ENCODE peak calls at places on chromosome 2, in ten cellular contexts. One of them, this sample, is unnamed.

GRCh38 chr2:165528691-165529090 is 59.2 kb downstream of the CSRNP3 start:
- DNase-seq in GM13977: no peak
- DNase-seq in HFFc6: no peak
- DNase-seq in suprapubic skin: no peak
- DNase-seq in A549: no peak
- DNase-seq in MM.1S: no peak
- DNase-seq in stomach: no peak
- DNase-seq in right lobe of liver: no peak
- DNase-seq in tibial nerve: no peak
- DNase-seq in foreskin fibroblast: no peak
- DNase-seq in this sample: no peak

GRCh38 chr2:112268547-112268946 is 6.8 kb upstream of the ZC3H6 start:
- DNase-seq in A549: no peak
- DNase-seq in MM.1S: no peak
- DNase-seq in HFFc6: no peak
- DNase-seq in stomach: no peak
- DNase-seq in suprapubic skin: no peak
- DNase-seq in tibial nerve: no peak
- DNase-seq in GM13977: no peak
- DNase-seq in foreskin fibroblast: no peak
- DNase-seq in right lobe of liver: no peak
- DNase-seq in this sample: no peak

GRCh38 chr2:240358821-240359342 is 76.6 kb upstream of the GPC1 start:
- DNase-seq in foreskin fibroblast: no peak
- DNase-seq in right lobe of liver: peak
- DNase-seq in stomach: no peak
- DNase-seq in suprapubic skin: peak
- DNase-seq in GM13977: no peak
- DNase-seq in MM.1S: no peak
- DNase-seq in HFFc6: no peak
- DNase-seq in tibial nerve: no peak
- DNase-seq in A549: no peak
- DNase-seq in this sample: no peak

GRCh38 chr2:74843371-74844298 is 9.7 kb downstream of the HK2 start:
- DNase-seq in foreskin fibroblast: peak
- DNase-seq in HFFc6: peak
- DNase-seq in suprapubic skin: no peak
- DNase-seq in GM13977: peak
- DNase-seq in stomach: no peak
- DNase-seq in A549: no peak
- DNase-seq in MM.1S: peak
- DNase-seq in right lobe of liver: no peak
- DNase-seq in tibial nerve: no peak
- DNase-seq in this sample: peak

GRCh38 chr2:214987261-214987660 is 151.2 kb downstream of the ABCA12 start:
- DNase-seq in suprapubic skin: no peak
- DNase-seq in HFFc6: no peak
- DNase-seq in stomach: no peak
- DNase-seq in MM.1S: no peak
- DNase-seq in GM13977: no peak
- DNase-seq in foreskin fibroblast: no peak
- DNase-seq in right lobe of liver: no peak
- DNase-seq in tibial nerve: no peak
- DNase-seq in A549: no peak
- DNase-seq in this sample: no peak

GRCh38 chr2:72276356-72276755 is 128.7 kb upstream of the CYP26B1 start:
- DNase-seq in suprapubic skin: no peak
- DNase-seq in MM.1S: no peak
- DNase-seq in A549: no peak
- DNase-seq in tibial nerve: no peak
- DNase-seq in HFFc6: no peak
- DNase-seq in foreskin fibroblast: no peak
- DNase-seq in right lobe of liver: no peak
- DNase-seq in stomach: no peak
- DNase-seq in GM13977: no peak
- DNase-seq in this sample: no peak

GRCh38 chr2:2296400-2296799 is 34.7 kb downstream of the MYT1L start:
- DNase-seq in HFFc6: no peak
- DNase-seq in right lobe of liver: no peak
- DNase-seq in stomach: no peak
- DNase-seq in suprapubic skin: no peak
- DNase-seq in foreskin fibroblast: no peak
- DNase-seq in GM13977: no peak
- DNase-seq in MM.1S: no peak
- DNase-seq in A549: no peak
- DNase-seq in tibial nerve: no peak
- DNase-seq in this sample: no peak

GRCh38 chr2:68302281-68302680 is 17.5 kb downstream of the CNRIP1 start:
- DNase-seq in stomach: no peak
- DNase-seq in GM13977: no peak
- DNase-seq in tibial nerve: no peak
- DNase-seq in right lobe of liver: no peak
- DNase-seq in foreskin fibroblast: no peak
- DNase-seq in HFFc6: peak
- DNase-seq in MM.1S: no peak
- DNase-seq in suprapubic skin: no peak
- DNase-seq in A549: no peak
- DNase-seq in this sample: no peak

GRCh38 chr2:151357359-151357758 is at the start of gene TNFAIP6:
- DNase-seq in HFFc6: peak
- DNase-seq in MM.1S: no peak
- DNase-seq in GM13977: no peak
- DNase-seq in right lobe of liver: no peak
- DNase-seq in suprapubic skin: no peak
- DNase-seq in foreskin fibroblast: peak
- DNase-seq in stomach: no peak
- DNase-seq in tibial nerve: peak
- DNase-seq in A549: peak
- DNase-seq in this sample: no peak

GRCh38 chr2:203678971-203679370 is 27.5 kb upstream of the CD28 start:
- DNase-seq in A549: no peak
- DNase-seq in foreskin fibroblast: no peak
- DNase-seq in stomach: no peak
- DNase-seq in right lobe of liver: no peak
- DNase-seq in MM.1S: no peak
- DNase-seq in tibial nerve: no peak
- DNase-seq in HFFc6: no peak
- DNase-seq in GM13977: no peak
- DNase-seq in suprapubic skin: no peak
- DNase-seq in this sample: no peak

GRCh38 chr2:112782234-112782799 is 2.0 kb downstream of the IL1A start:
- DNase-seq in right lobe of liver: no peak
- DNase-seq in stomach: no peak
- DNase-seq in tibial nerve: no peak
- DNase-seq in GM13977: peak
- DNase-seq in MM.1S: peak
- DNase-seq in suprapubic skin: no peak
- DNase-seq in HFFc6: no peak
- DNase-seq in A549: no peak
- DNase-seq in foreskin fibroblast: no peak
- DNase-seq in this sample: peak

GRCh38 chr2:132403176-132403575 is 13.4 kb upstream of the GPR39 start:
- DNase-seq in MM.1S: no peak
- DNase-seq in tibial nerve: no peak
- DNase-seq in right lobe of liver: no peak
- DNase-seq in suprapubic skin: no peak
- DNase-seq in GM13977: no peak
- DNase-seq in HFFc6: no peak
- DNase-seq in A549: no peak
- DNase-seq in stomach: no peak
- DNase-seq in foreskin fibroblast: no peak
- DNase-seq in this sample: no peak

GRCh38 chr2:31693882-31694281 is 113.1 kb upstream of the SRD5A2 start:
- DNase-seq in tibial nerve: no peak
- DNase-seq in A549: no peak
- DNase-seq in suprapubic skin: no peak
- DNase-seq in right lobe of liver: no peak
- DNase-seq in GM13977: no peak
- DNase-seq in stomach: no peak
- DNase-seq in MM.1S: no peak
- DNase-seq in HFFc6: no peak
- DNase-seq in foreskin fibroblast: no peak
- DNase-seq in this sample: no peak

GRCh38 chr2:233486778-233487552 is 79.6 kb downstream of the USP40 start:
- DNase-seq in A549: peak
- DNase-seq in HFFc6: peak
- DNase-seq in right lobe of liver: no peak
- DNase-seq in stomach: no peak
- DNase-seq in MM.1S: no peak
- DNase-seq in tibial nerve: no peak
- DNase-seq in suprapubic skin: no peak
- DNase-seq in GM13977: no peak
- DNase-seq in foreskin fibroblast: peak
- DNase-seq in this sample: no peak

GRCh38 chr2:236010920-236011685 is 157.1 kb downstream of the GBX2 start:
- DNase-seq in foreskin fibroblast: no peak
- DNase-seq in tibial nerve: no peak
- DNase-seq in HFFc6: no peak
- DNase-seq in GM13977: no peak
- DNase-seq in A549: no peak
- DNase-seq in right lobe of liver: no peak
- DNase-seq in MM.1S: no peak
- DNase-seq in suprapubic skin: no peak
- DNase-seq in stomach: no peak
- DNase-seq in this sample: no peak

GRCh38 chr2:169393068-169393590 is 30.8 kb upstream of the LRP2 start:
- DNase-seq in tibial nerve: no peak
- DNase-seq in stomach: no peak
- DNase-seq in suprapubic skin: no peak
- DNase-seq in foreskin fibroblast: no peak
- DNase-seq in MM.1S: no peak
- DNase-seq in A549: no peak
- DNase-seq in HFFc6: no peak
- DNase-seq in GM13977: peak
- DNase-seq in right lobe of liver: no peak
- DNase-seq in this sample: peak

GRCh38 chr2:169395821-169396374 is 33.6 kb upstream of the LRP2 start:
- DNase-seq in MM.1S: no peak
- DNase-seq in right lobe of liver: no peak
- DNase-seq in foreskin fibroblast: no peak
- DNase-seq in GM13977: no peak
- DNase-seq in tibial nerve: no peak
- DNase-seq in stomach: no peak
- DNase-seq in HFFc6: no peak
- DNase-seq in suprapubic skin: no peak
- DNase-seq in A549: no peak
- DNase-seq in this sample: no peak

DNA sequence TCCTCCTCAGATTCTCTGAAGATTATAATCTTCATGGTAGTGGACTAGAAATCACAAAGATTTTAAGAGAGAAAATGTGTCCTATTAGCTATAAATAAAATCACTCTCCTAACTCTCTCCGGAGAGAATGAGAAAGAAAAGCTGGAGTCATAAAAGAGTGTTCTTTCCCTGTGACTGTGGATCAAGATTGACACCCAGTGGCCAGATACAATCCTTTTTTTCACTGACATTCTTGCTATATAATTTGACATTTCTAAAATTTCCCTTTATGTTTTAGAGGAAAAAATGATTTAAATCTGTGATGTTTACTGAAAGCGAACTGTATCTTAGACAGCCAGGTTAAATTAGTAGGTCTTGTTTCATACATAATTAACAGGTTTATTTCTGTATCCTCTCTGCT is 35.4 kb upstream of the LRP2 start:
- DNase-seq in tibial nerve: no peak
- DNase-seq in suprapubic skin: no peak
- DNase-seq in MM.1S: no peak
- DNase-seq in HFFc6: no peak
- DNase-seq in A549: no peak
- DNase-seq in foreskin fibroblast: no peak
- DNase-seq in right lobe of liver: no peak
- DNase-seq in stomach: no peak
- DNase-seq in GM13977: peak
- DNase-seq in this sample: no peak
- TF ChIP-seq CTCF in tibial nerve: no peak
- TF ChIP-seq CTCF in suprapubic skin: no peak
- TF ChIP-seq CTCF in MM.1S: peak
- TF ChIP-seq CTCF in HFFc6: no peak
- TF ChIP-seq CTCF in A549: peak
- TF ChIP-seq CTCF in foreskin fibroblast: no peak
- TF ChIP-seq CTCF in right lobe of liver: peak
- TF ChIP-seq CTCF in stomach: no peak
- TF ChIP-seq CTCF in GM13977: peak
- TF ChIP-seq CTCF in this sample: peak

DNA sequence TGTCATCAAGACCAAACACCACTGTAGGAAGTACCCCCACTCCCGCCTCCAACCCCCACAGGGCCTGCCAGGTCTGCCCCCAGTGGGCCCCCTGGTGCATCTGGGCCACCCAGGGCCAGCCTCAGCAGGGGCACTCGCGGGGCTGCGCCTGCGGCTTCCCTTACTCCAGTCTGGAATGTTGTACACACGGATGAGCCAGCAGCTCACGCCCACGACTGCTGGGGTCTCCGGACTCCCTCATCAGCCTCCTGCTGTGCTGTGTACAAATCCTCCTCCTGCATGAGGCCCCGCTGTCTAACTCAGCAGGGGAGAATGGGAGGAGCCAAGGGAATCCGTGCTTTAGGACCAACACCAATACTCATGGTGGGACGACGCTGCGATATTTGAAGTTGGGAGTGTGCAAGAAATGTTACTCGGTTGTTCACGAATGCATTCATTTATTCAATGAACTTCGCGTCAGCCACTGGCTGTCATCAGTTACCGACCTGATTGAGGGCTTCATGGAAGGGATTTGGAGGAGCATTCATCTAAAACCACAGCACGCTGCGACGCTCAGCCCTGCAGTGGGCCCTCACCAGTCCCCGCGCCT is 654 bp upstream of the ASB1 start:
- DNase-seq in tibial nerve: no peak
- DNase-seq in suprapubic skin: no peak
- DNase-seq in stomach: peak
- DNase-seq in right lobe of liver: no peak
- DNase-seq in MM.1S: no peak
- DNase-seq in A549: peak
- DNase-seq in GM13977: no peak
- DNase-seq in foreskin fibroblast: peak
- DNase-seq in HFFc6: peak
- DNase-seq in this sample: no peak
- TF ChIP-seq CTCF in tibial nerve: no peak
- TF ChIP-seq CTCF in suprapubic skin: no peak
- TF ChIP-seq CTCF in stomach: no peak
- TF ChIP-seq CTCF in right lobe of liver: no peak
- TF ChIP-seq CTCF in MM.1S: no peak
- TF ChIP-seq CTCF in A549: no peak
- TF ChIP-seq CTCF in GM13977: no peak
- TF ChIP-seq CTCF in foreskin fibroblast: no peak
- TF ChIP-seq CTCF in HFFc6: no peak
- TF ChIP-seq CTCF in this sample: no peak

GRCh38 chr2:28567076-28567471 is 71.2 kb downstream of the PLB1 start:
- DNase-seq in HFFc6: no peak
- DNase-seq in suprapubic skin: no peak
- DNase-seq in GM13977: peak
- DNase-seq in right lobe of liver: no peak
- DNase-seq in foreskin fibroblast: no peak
- DNase-seq in MM.1S: peak
- DNase-seq in A549: peak
- DNase-seq in stomach: no peak
- DNase-seq in tibial nerve: no peak
- DNase-seq in this sample: peak
- TF ChIP-seq CTCF in HFFc6: no peak
- TF ChIP-seq CTCF in suprapubic skin: no peak
- TF ChIP-seq CTCF in GM13977: no peak
- TF ChIP-seq CTCF in right lobe of liver: no peak
- TF ChIP-seq CTCF in foreskin fibroblast: no peak
- TF ChIP-seq CTCF in MM.1S: no peak
- TF ChIP-seq CTCF in A549: peak
- TF ChIP-seq CTCF in stomach: no peak
- TF ChIP-seq CTCF in tibial nerve: no peak
- TF ChIP-seq CTCF in this sample: no peak

GRCh38 chr2:174546519-174547506 is 50.8 kb downstream of the WIPF1 start:
- DNase-seq in stomach: no peak
- DNase-seq in right lobe of liver: no peak
- DNase-seq in HFFc6: peak
- DNase-seq in suprapubic skin: no peak
- DNase-seq in A549: no peak
- DNase-seq in MM.1S: peak
- DNase-seq in tibial nerve: peak
- DNase-seq in GM13977: peak
- DNase-seq in foreskin fibroblast: peak
- DNase-seq in this sample: peak
- TF ChIP-seq CTCF in stomach: no peak
- TF ChIP-seq CTCF in right lobe of liver: peak
- TF ChIP-seq CTCF in HFFc6: peak
- TF ChIP-seq CTCF in suprapubic skin: peak
- TF ChIP-seq CTCF in A549: peak
- TF ChIP-seq CTCF in MM.1S: peak
- TF ChIP-seq CTCF in tibial nerve: peak
- TF ChIP-seq CTCF in GM13977: peak
- TF ChIP-seq CTCF in foreskin fibroblast: peak
- TF ChIP-seq CTCF in this sample: peak

This sample was measured in GM10248.